ENCODE peak calls at places on chromosome 14, in eight cellular contexts. Y, W, B, U, H, R, X and O are unnamed samples.

GRCh38 chr14:20631821-20632389 is 9.6 kb downstream of the OR6S1 start:
- DNase-seq in B (peak), X (peak), U (no peak), Y (no peak), H (peak), W (peak), R (peak), O (peak)

GRCh38 chr14:86788229-86788628 is 1204.8 kb downstream of the GALC start:
- DNase-seq in H (no peak), Y (no peak), B (no peak), R (no peak), X (no peak), U (no peak), W (no peak), O (no peak)

GRCh38 chr14:93301821-93302447 is 30.9 kb downstream of the BTBD7 start:
- DNase-seq in U (no peak), X (no peak), B (no peak), W (no peak), H (no peak), R (no peak), Y (no peak), O (no peak)

GRCh38 chr14:63257299-63257698 is 53.1 kb downstream of the RHOJ start:
- DNase-seq in U (no peak), Y (no peak), H (no peak), R (no peak), B (no peak), X (no peak), W (no peak), O (no peak)

GRCh38 chr14:32205554-32205953 is 2.5 kb upstream of the RNU6-8 start:
- DNase-seq in W (no peak), Y (no peak), U (no peak), R (no peak), B (no peak), X (no peak), H (no peak), O (no peak)

GRCh38 chr14:23299558-23299957 is 3.1 kb downstream of the PPP1R3E start:
- DNase-seq in X (no peak), Y (no peak), H (no peak), B (peak), W (no peak), R (no peak), U (no peak), O (no peak)

GRCh38 chr14:20469890-20470858 is 968 bp downstream of the PNP start:
- DNase-seq in W (peak), Y (no peak), H (peak), X (peak), R (peak), B (peak), U (peak), O (peak)

GRCh38 chr14:44029933-44030332 is 477.1 kb downstream of the FSCB start:
- DNase-seq in R (no peak), Y (no peak), X (no peak), B (no peak), W (no peak), H (no peak), U (peak), O (no peak)

GRCh38 chr14:90495357-90496276 is 98.8 kb downstream of the CALM1 start:
- DNase-seq in Y (no peak), X (peak), B (peak), U (no peak), H (peak), R (peak), W (peak), O (no peak)

GRCh38 chr14:91348861-91349465 is 68.7 kb downstream of the CCDC88C start:
- DNase-seq in B (no peak), U (no peak), H (no peak), Y (no peak), X (no peak), W (no peak), R (no peak), O (no peak)

GRCh38 chr14:92596328-92596943 is 82.9 kb downstream of the RIN3 start:
- DNase-seq in X (no peak), U (no peak), Y (no peak), H (no peak), B (no peak), R (no peak), W (no peak), O (no peak)

GRCh38 chr14:91866061-91866460 is 1.3 kb downstream of the TC2N start:
- DNase-seq in W (no peak), X (no peak), Y (no peak), H (no peak), U (no peak), B (no peak), R (no peak), O (no peak)

GRCh38 chr14:73500360-73500759 is 9.6 kb downstream of the RIOX1 start:
- DNase-seq in R (no peak), W (no peak), U (no peak), H (no peak), X (no peak), B (no peak), Y (no peak), O (no peak)

GRCh38 chr14:100078997-100079561 is 13.9 kb downstream of the EVL start:
- DNase-seq in W (peak), B (no peak), X (peak), R (no peak), H (no peak), Y (no peak), U (no peak), O (no peak)

GRCh38 chr14:44287858-44288257 is 219.2 kb downstream of the FSCB start:
- DNase-seq in H (no peak), B (no peak), W (no peak), Y (no peak), X (no peak), R (no peak), U (no peak), O (no peak)

GRCh38 chr14:69327507-69327906 is 67.5 kb downstream of the GALNT16 start:
- DNase-seq in H (no peak), R (no peak), W (peak), U (no peak), Y (no peak), X (no peak), B (no peak), O (peak)

GRCh38 chr14:56341766-56342418 is 223.7 kb downstream of the PELI2 start:
- DNase-seq in R (no peak), B (no peak), H (no peak), U (no peak), Y (no peak), W (no peak), X (no peak), O (no peak)

GRCh38 chr14:64645220-64645891 is 58.9 kb upstream of the PLEKHG3 start:
- DNase-seq in X (no peak), W (no peak), R (peak), H (no peak), Y (no peak), B (no peak), U (no peak), O (peak)

GRCh38 chr14:66069830-66070541 is 416.2 kb upstream of the CCDC196 start:
- DNase-seq in B (no peak), X (no peak), Y (no peak), W (no peak), R (no peak), H (no peak), U (no peak), O (no peak)

GRCh38 chr14:91369628-91370445 is 47.8 kb downstream of the CCDC88C start:
- DNase-seq in H (no peak), Y (no peak), U (peak), R (no peak), W (no peak), B (no peak), X (no peak), O (no peak)

GRCh38 chr14:92652413-92653151 is 95.8 kb downstream of the LGMN start:
- DNase-seq in W (no peak), X (no peak), U (no peak), Y (no peak), H (no peak), B (no peak), R (no peak), O (no peak)

GRCh38 chr14:104563742-104564615 is 15.6 kb upstream of the C14orf180 start:
- DNase-seq in U (peak), Y (no peak), B (peak), R (peak), X (peak), W (peak), H (peak), O (peak)

GRCh38 chr14:84961637-84962036 is 568.3 kb upstream of the FLRT2 start:
- DNase-seq in Y (no peak), B (no peak), U (no peak), H (no peak), W (no peak), R (peak), X (no peak), O (no peak)

GRCh38 chr14:75306917-75307699 is 28.5 kb downstream of the FOS start:
- DNase-seq in W (no peak), H (peak), R (no peak), X (no peak), B (peak), Y (no peak), U (no peak), O (no peak)

GRCh38 chr14:73810478-73811163 is 41.0 kb upstream of the PTGR2 start:
- DNase-seq in X (no peak), W (no peak), B (no peak), U (no peak), R (no peak), Y (no peak), H (no peak), O (no peak)

GRCh38 chr14:66482873-66483272 is 3.3 kb upstream of the CCDC196 start:
- DNase-seq in B (no peak), R (no peak), X (no peak), W (no peak), H (no peak), Y (no peak), U (no peak), O (no peak)

GRCh38 chr14:24851837-24852236 is 198.1 kb downstream of the STXBP6 start:
- DNase-seq in R (no peak), B (no peak), W (no peak), X (no peak), U (no peak), H (no peak), Y (no peak), O (no peak)

GRCh38 chr14:73472182-73473114 is 14.1 kb upstream of the NUMB start:
- DNase-seq in B (peak), R (no peak), Y (peak), X (no peak), H (no peak), U (no peak), W (no peak), O (no peak)

GRCh38 chr14:55073856-55074255 is 22.4 kb downstream of the MAPK1IP1L start:
- DNase-seq in U (no peak), R (no peak), B (no peak), W (no peak), H (no peak), Y (no peak), X (no peak), O (no peak)

GRCh38 chr14:96638041-96638855 is 136.1 kb downstream of the PAPOLA start:
- DNase-seq in W (no peak), X (peak), Y (no peak), B (no peak), R (no peak), H (no peak), U (no peak), O (peak)

GRCh38 chr14:68981124-68981523 is 2.0 kb upstream of the ACTN1 start:
- DNase-seq in H (no peak), U (no peak), W (no peak), R (no peak), B (no peak), Y (no peak), X (no peak), O (no peak)

GRCh38 chr14:54329082-54329695 is 67.6 kb upstream of the CDKN3 start:
- DNase-seq in X (peak), Y (no peak), U (peak), R (peak), H (peak), W (peak), B (peak), O (peak)

GRCh38 chr14:104600141-104600643 is 4.4 kb downstream of the TMEM179 start:
- DNase-seq in B (peak), X (no peak), U (no peak), R (no peak), Y (no peak), W (no peak), H (no peak), O (no peak)

DNA sequence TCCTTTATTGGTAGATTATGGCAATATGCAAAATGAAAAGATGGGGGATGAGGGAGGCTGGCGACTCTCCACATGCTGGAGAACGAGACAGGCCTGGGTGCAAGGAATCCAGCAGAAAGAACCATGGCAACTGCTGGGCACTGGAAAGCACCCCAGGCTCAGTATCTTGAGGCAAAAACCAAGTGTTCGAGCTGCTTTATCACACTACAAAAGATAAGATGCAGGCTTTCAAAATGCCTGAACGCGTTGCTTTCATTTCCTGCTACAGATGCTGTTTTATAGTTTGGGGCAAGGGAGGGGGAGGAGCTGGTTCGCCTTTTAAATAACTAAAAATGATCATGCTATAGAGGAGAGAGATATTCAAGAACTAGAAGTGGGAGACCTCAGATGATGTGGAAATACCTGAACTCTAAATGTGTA is 38.9 kb downstream of the NIN start:
- DNase-seq in H (no peak), X (no peak), Y (no peak), W (no peak), B (no peak), U (no peak), R (no peak), O (no peak)
- TF ChIP-seq POLR2A in H (no peak), X (no peak), Y (peak), W (no peak), B (no peak), U (no peak), R (no peak), O (no peak)

DNA sequence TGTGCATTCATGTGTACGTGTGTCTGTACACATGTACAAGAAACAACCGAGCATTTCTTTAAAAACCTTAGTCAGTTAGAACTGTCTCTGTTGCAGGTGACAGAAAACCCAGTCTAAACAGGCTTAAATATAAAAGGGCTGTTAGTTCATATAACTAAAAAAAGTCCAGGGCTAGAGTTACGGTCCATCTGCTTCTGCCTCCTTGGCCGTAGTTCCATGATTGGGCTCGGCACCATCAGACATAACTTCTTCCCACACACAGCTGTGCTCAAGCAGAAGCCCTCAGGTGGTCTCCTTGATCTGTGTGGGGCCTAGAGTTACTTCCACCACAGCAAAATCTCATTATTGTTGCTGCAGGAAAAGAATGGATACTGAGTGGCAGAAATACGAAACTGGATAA is 34.6 kb downstream of the CKB start:
- DNase-seq in R (no peak), H (no peak), B (no peak), X (no peak), W (no peak), Y (no peak), U (no peak), O (no peak)
- H3K4me3 ChIP-seq in R (no peak), H (no peak), B (no peak), X (no peak), W (no peak), Y (no peak), U (no peak), O (no peak)

GRCh38 chr14:99012703-99013102 is 259.3 kb downstream of the BCL11B start:
- DNase-seq in B (no peak), H (no peak), R (no peak), X (no peak), U (no peak), W (no peak), Y (no peak), O (no peak)
- TF ChIP-seq POLR2A in B (no peak), H (no peak), R (no peak), X (no peak), U (no peak), W (no peak), Y (no peak), O (no peak)

GRCh38 chr14:101480022-101480746 is 81.1 kb upstream of the DIO3 start:
- DNase-seq in W (no peak), H (peak), Y (no peak), X (peak), R (no peak), U (no peak), B (no peak), O (peak)
- H3K4me3 ChIP-seq in W (no peak), H (no peak), Y (no peak), X (no peak), R (no peak), U (no peak), B (peak), O (no peak)